ENCODE peak calls at places on chromosomes 16 and 17, in six cellular contexts. Z is gastrocnemius medialis, Q is T-helper 2 cell, V is iris pigment epithelial cell, I is Caco-2, E is HT1080. F is an unnamed sample.
A peak's percentile ranks its signal among the peaks of the same experiment; 100 is the strongest.

GRCh38 chr16:4976079-4976478 is 17.9 kb downstream of the SEC14L5 start:
- DNase-seq in Q (no peak), V (no peak), Z (no peak), E (no peak), I (no peak), F (no peak)

GRCh38 chr16:10250137-10250850 is 68.1 kb upstream of the GRIN2A start:
- DNase-seq in Q (no peak), I (peak; percentile 5), E (no peak), V (no peak), Z (no peak), F (no peak)

GRCh38 chr16:893360-893759 is 77.4 kb downstream of the LMF1 start:
- DNase-seq in Q (no peak), V (no peak), I (peak; percentile 12), Z (no peak), E (no peak), F (no peak)

GRCh38 chr16:23640669-23640958 is 496 bp downstream of the PALB2 start:
- DNase-seq in E (no peak), Z (no peak), Q (no peak), V (peak; percentile 6), I (peak; percentile 13), F (peak; percentile 28)

GRCh38 chr17:10251212-10251948 is 53.0 kb upstream of the GAS7 start:
- DNase-seq in Q (no peak), Z (no peak), I (no peak), E (no peak), V (no peak), F (no peak)

GRCh38 chr16:87724490-87725291 is 41.1 kb downstream of the KLHDC4 start:
- DNase-seq in E (peak; percentile 86), Z (no peak), I (no peak), V (no peak), Q (peak; percentile 42), F (no peak)

GRCh38 chr16:79658301-79659001 is 57.9 kb upstream of the MAF start:
- DNase-seq in E (peak; percentile 95), I (no peak), Z (no peak), Q (no peak), V (peak; percentile 68), F (no peak)

GRCh38 chr17:13634001-13634400 is 32.3 kb upstream of the HS3ST3A1 start:
- DNase-seq in E (no peak), I (no peak), V (peak; percentile 54), Z (no peak), Q (no peak), F (no peak)

GRCh38 chr17:16991349-16992009 is 19.6 kb upstream of the TNFRSF13B start:
- DNase-seq in Q (peak; percentile 57), V (peak; percentile 70), I (peak; percentile 74), E (peak; percentile 42), Z (peak; percentile 31), F (peak; percentile 84)

GRCh38 chr16:48383877-48384304 is 1.3 kb downstream of the SIAH1 start:
- DNase-seq in E (peak; percentile 10), Z (no peak), I (peak; percentile 40), V (no peak), Q (no peak), F (no peak)

GRCh38 chr17:52885882-52886281 is 727.4 kb upstream of the CA10 start:
- DNase-seq in Z (no peak), I (no peak), Q (no peak), V (no peak), E (peak; percentile 7), F (peak; percentile 13)

GRCh38 chr16:78303946-78304345 is 204.5 kb downstream of the WWOX start:
- DNase-seq in E (no peak), Z (no peak), Q (no peak), V (peak; percentile 4), I (no peak), F (no peak)

GRCh38 chr16:1900452-1900774 is 17.8 kb downstream of the HS3ST6 start:
- DNase-seq in Q (no peak), I (no peak), V (no peak), E (no peak), Z (no peak), F (no peak)

GRCh38 chr16:88539652-88540345 is 30.4 kb upstream of the ZC3H18 start:
- DNase-seq in E (no peak), Q (no peak), V (no peak), Z (no peak), I (no peak), F (no peak)

GRCh38 chr17:43591750-43592562 is 45.8 kb upstream of the ETV4 start:
- DNase-seq in E (peak; percentile 85), I (peak; percentile 39), V (peak; percentile 63), Q (no peak), Z (peak; percentile 9), F (no peak)

GRCh38 chr16:70674221-70675014 is 11.4 kb downstream of the MTSS2 start:
- DNase-seq in V (no peak), Q (no peak), E (no peak), Z (no peak), I (no peak), F (no peak)

GRCh38 chr16:74563828-74564263 is 43.1 kb downstream of the GLG1 start:
- DNase-seq in E (peak; percentile 76), Z (peak; percentile 16), V (peak; percentile 75), Q (no peak), I (no peak), F (no peak)

GRCh38 chr16:22123146-22123545 is 30.8 kb downstream of the VWA3A start:
- DNase-seq in E (peak; percentile 44), V (no peak), Q (no peak), I (no peak), Z (no peak), F (no peak)

GRCh38 chr16:55275869-55276268 is 48.1 kb upstream of the IRX6 start:
- DNase-seq in E (no peak), Z (no peak), V (no peak), I (no peak), Q (no peak), F (no peak)

GRCh38 chr17:64209983-64210382 is 53.1 kb downstream of the TEX2 start:
- DNase-seq in I (no peak), V (no peak), Z (no peak), Q (no peak), E (no peak), F (no peak)

GRCh38 chr16:53509906-53510703 is 7.1 kb upstream of the AKTIP start:
- DNase-seq in Q (peak; percentile 30), Z (peak; percentile 35), E (peak; percentile 49), I (peak; percentile 79), V (peak; percentile 63), F (peak; percentile 29)

F was measured in D721Med.